ENCODE peak calls at places on chromosomes 12 and 14, in eight cellular contexts. W, X, S, Z, V, Y, J and K are unnamed samples.

GRCh38 chr14:20697273-20698017 is 8.9 kb downstream of the ANG start:
- DNase-seq in W (peak; percentile 74), X (peak; percentile 62), S (no peak), Z (peak; percentile 57), V (peak; percentile 65), Y (peak; percentile 41), J (no peak), K (peak; percentile 59)

GRCh38 chr12:124774462-124775167 is 89.0 kb downstream of the SCARB1 start:
- DNase-seq in W (peak; percentile 75), X (no peak), S (no peak), Z (peak; percentile 51), V (peak; percentile 68), Y (peak; percentile 53), J (no peak), K (no peak)

GRCh38 chr12:1583421-1584078 is 10.8 kb downstream of the FBXL14 start:
- DNase-seq in W (peak; percentile 82), X (peak; percentile 90), S (peak; percentile 80), Z (peak; percentile 60), V (peak; percentile 73), Y (peak; percentile 48), J (peak; percentile 76), K (peak; percentile 84)

GRCh38 chr12:101594700-101595099 is at the start of gene MYBPC1:
- DNase-seq in W (no peak), X (no peak), S (no peak), Z (no peak), V (no peak), Y (no peak), J (no peak), K (no peak)

GRCh38 chr12:22409071-22409951 is 74.8 kb upstream of the ST8SIA1 start:
- DNase-seq in W (peak; percentile 25), X (no peak), S (no peak), Z (no peak), V (no peak), Y (no peak), J (no peak), K (no peak)

GRCh38 chr12:114479831-114480230 is 73.9 kb upstream of the TBX5 start:
- DNase-seq in W (no peak), X (no peak), S (no peak), Z (no peak), V (no peak), Y (no peak), J (no peak), K (no peak)

GRCh38 chr12:9118161-9118560 is 2.4 kb upstream of the A2M start:
- DNase-seq in W (no peak), X (no peak), S (no peak), Z (no peak), V (no peak), Y (no peak), J (no peak), K (no peak)

GRCh38 chr14:101719045-101719645 is 42.4 kb upstream of the PPP2R5C start:
- DNase-seq in W (no peak), X (no peak), S (no peak), Z (no peak), V (no peak), Y (no peak), J (no peak), K (no peak)

GRCh38 chr14:91416744-91417133 is 881 bp downstream of the CCDC88C start:
- DNase-seq in W (no peak), X (no peak), S (no peak), Z (peak; percentile 31), V (no peak), Y (no peak), J (no peak), K (no peak)